ENCODE peak calls at places on chromosomes 1 and 21, in ten cellular contexts. S, L, N, D, R, C, K, V, Q and G are unnamed samples.
A peak's percentile ranks its signal among the peaks of the same experiment; 100 is the strongest.

GRCh38 chr1:41662061-41662655 is 177.7 kb upstream of the EDN2 start:
- DNase-seq in S (peak; percentile 80), L (peak; percentile 64), N (peak; percentile 82), D (peak; percentile 87), R (no peak), C (peak; percentile 68), K (no peak), V (no peak), Q (peak; percentile 89), G (peak; percentile 78)

GRCh38 chr1:173314656-173315055 is 107.5 kb upstream of the TNFSF4 start:
- DNase-seq in S (no peak), L (peak; percentile 13), N (no peak), D (no peak), R (no peak), C (no peak), K (no peak), V (no peak), Q (no peak), G (no peak)

GRCh38 chr1:154745286-154745731 is 124.8 kb downstream of the KCNN3 start:
- DNase-seq in S (no peak), L (no peak), N (peak; percentile 27), D (peak; percentile 76), R (no peak), C (no peak), K (no peak), V (no peak), Q (no peak), G (peak; percentile 57)

GRCh38 chr1:9313576-9313975 is 20.9 kb downstream of the SPSB1 start:
- DNase-seq in S (no peak), L (no peak), N (no peak), D (no peak), R (no peak), C (no peak), K (no peak), V (no peak), Q (peak; percentile 48), G (no peak)

GRCh38 chr1:55120538-55120937 is 81.2 kb downstream of the PCSK9 start:
- DNase-seq in S (no peak), L (no peak), N (no peak), D (no peak), R (no peak), C (no peak), K (no peak), V (no peak), Q (no peak), G (no peak)

GRCh38 chr1:121558514-121558913 is 373.7 kb downstream of the SRGAP2C start:
- DNase-seq in S (peak; percentile 78), L (peak; percentile 77), N (no peak), D (no peak), R (no peak), C (no peak), K (no peak), V (no peak), Q (no peak), G (no peak)

GRCh38 chr21:20443558-20444155 is 554.6 kb upstream of the NCAM2 start:
- DNase-seq in S (no peak), L (peak; percentile 7), N (no peak), D (no peak), R (peak; percentile 40), C (peak; percentile 17), K (no peak), V (no peak), Q (no peak), G (no peak)

GRCh38 chr1:19622204-19622603 is 21.9 kb upstream of the NBL1 start:
- DNase-seq in S (no peak), L (peak; percentile 54), N (no peak), D (no peak), R (no peak), C (no peak), K (no peak), V (no peak), Q (no peak), G (no peak)

GRCh38 chr1:224454337-224455055 is 19.9 kb upstream of the WDR26 start:
- DNase-seq in S (no peak), L (no peak), N (no peak), D (no peak), R (no peak), C (no peak), K (no peak), V (no peak), Q (no peak), G (no peak)

GRCh38 chr1:2174348-2175054 is 20.1 kb downstream of the FAAP20 start:
- DNase-seq in S (peak; percentile 79), L (peak; percentile 63), N (peak; percentile 38), D (peak; percentile 73), R (peak; percentile 12), C (peak; percentile 90), K (no peak), V (peak; percentile 86), Q (peak; percentile 89), G (peak; percentile 44)

GRCh38 chr1:14598007-14598497 is 433 bp upstream of the KAZN start:
- DNase-seq in S (peak; percentile 33), L (no peak), N (no peak), D (no peak), R (peak; percentile 46), C (peak; percentile 40), K (no peak), V (no peak), Q (peak; percentile 74), G (no peak)

GRCh38 chr1:45682942-45683341 is 3.4 kb downstream of the GPBP1L1 start:
- DNase-seq in S (no peak), L (no peak), N (no peak), D (no peak), R (no peak), C (no peak), K (no peak), V (no peak), Q (no peak), G (no peak)

GRCh38 chr1:152110860-152111514 is 4.3 kb downstream of the TCHH start:
- DNase-seq in S (peak; percentile 78), L (peak; percentile 60), N (peak; percentile 27), D (peak; percentile 65), R (peak; percentile 12), C (peak; percentile 34), K (no peak), V (peak; percentile 24), Q (peak; percentile 84), G (peak; percentile 27)

GRCh38 chr1:232426801-232427200 is 203.1 kb downstream of the SIPA1L2 start:
- DNase-seq in S (no peak), L (no peak), N (no peak), D (no peak), R (no peak), C (no peak), K (no peak), V (no peak), Q (no peak), G (no peak)

GRCh38 chr1:1085171-1085841 is 11.2 kb upstream of the RNF223 start:
- DNase-seq in S (no peak), L (no peak), N (no peak), D (no peak), R (no peak), C (no peak), K (no peak), V (no peak), Q (no peak), G (no peak)

GRCh38 chr1:183327429-183328290 is 90.5 kb downstream of the NMNAT2 start:
- DNase-seq in S (no peak), L (no peak), N (no peak), D (no peak), R (no peak), C (no peak), K (no peak), V (no peak), Q (no peak), G (no peak)

GRCh38 chr1:234108921-234109320 is 204.4 kb downstream of the SLC35F3 start:
- DNase-seq in S (peak; percentile 43), L (no peak), N (no peak), D (no peak), R (no peak), C (no peak), K (no peak), V (peak; percentile 61), Q (no peak), G (no peak)

GRCh38 chr1:212286437-212287131 is 1.4 kb downstream of the PPP2R5A start:
- DNase-seq in S (peak; percentile 21), L (peak; percentile 19), N (no peak), D (no peak), R (no peak), C (no peak), K (no peak), V (no peak), Q (no peak), G (no peak)

GRCh38 chr1:228781161-228781771 is 46.0 kb downstream of the RHOU start:
- DNase-seq in S (peak; percentile 79), L (peak; percentile 89), N (no peak), D (no peak), R (peak; percentile 58), C (peak; percentile 80), K (no peak), V (no peak), Q (no peak), G (no peak)

GRCh38 chr1:100396651-100397050 is 44.3 kb downstream of the CDC14A start:
- DNase-seq in S (no peak), L (no peak), N (no peak), D (no peak), R (no peak), C (no peak), K (no peak), V (no peak), Q (no peak), G (no peak)

GRCh38 chr1:54153548-54154439 is 994 bp upstream of the CDCP2 start:
- DNase-seq in S (peak; percentile 67), L (peak; percentile 73), N (no peak), D (no peak), R (no peak), C (peak; percentile 48), K (no peak), V (no peak), Q (no peak), G (no peak)

GRCh38 chr1:119742193-119742592 is 26.5 kb downstream of the HMGCS2 start:
- DNase-seq in S (no peak), L (no peak), N (no peak), D (no peak), R (no peak), C (no peak), K (no peak), V (no peak), Q (no peak), G (no peak)

GRCh38 chr1:74271503-74271902 is 36.3 kb downstream of the TNNI3K start:
- DNase-seq in S (no peak), L (no peak), N (no peak), D (no peak), R (no peak), C (no peak), K (no peak), V (no peak), Q (no peak), G (no peak)

GRCh38 chr1:235278915-235279292 is 49.1 kb downstream of the ARID4B start:
- DNase-seq in S (no peak), L (no peak), N (no peak), D (no peak), R (no peak), C (no peak), K (no peak), V (no peak), Q (no peak), G (no peak)

GRCh38 chr1:202276920-202277319 is 64.8 kb downstream of the UBE2T start:
- DNase-seq in S (no peak), L (no peak), N (no peak), D (no peak), R (no peak), C (no peak), K (no peak), V (no peak), Q (no peak), G (no peak)

GRCh38 chr1:7013833-7014639 is 228.8 kb downstream of the CAMTA1 start:
- DNase-seq in S (no peak), L (no peak), N (no peak), D (no peak), R (no peak), C (no peak), K (peak; percentile 64), V (no peak), Q (no peak), G (no peak)

GRCh38 chr21:43268086-43268803 is 99.4 kb downstream of the CRYAA start:
- DNase-seq in S (no peak), L (no peak), N (no peak), D (no peak), R (no peak), C (no peak), K (no peak), V (no peak), Q (no peak), G (no peak)

GRCh38 chr1:159208460-159208825 is 3.8 kb downstream of the ACKR1 start:
- DNase-seq in S (no peak), L (no peak), N (no peak), D (no peak), R (no peak), C (no peak), K (no peak), V (no peak), Q (no peak), G (no peak)